ENCODE peak calls at places on chromosomes 6 and 20, in eight cellular contexts. L is left ventricle myocardium superior; R is RPMI8226; Y is stimulated activated naive CD8-positive, alpha-beta T cell treated with anti-CD3 and anti-CD28 coated beads, Interleukin-15, Interleukin-2, amounts not matched to agents 100 U/mL and 50 U/mL, for 24 hours; S is NCI-H460; K is CD4-positive, alpha-beta T cell; H is smooth muscle cell of the brain vasculature; P is islet precursor cell. I is an unnamed sample.

GRCh38 chr6:35218021-35218420 is 4.3 kb downstream of the SCUBE3 start:
- DNase-seq in K (no peak), P (no peak), H (no peak), Y (no peak), S (no peak), R (no peak), L (no peak), I (no peak)

GRCh38 chr6:15577550-15578171 is 85.2 kb downstream of the DTNBP1 start:
- DNase-seq in S (no peak), H (no peak), K (no peak), Y (no peak), L (no peak), P (no peak), R (no peak), I (no peak)

GRCh38 chr6:51199272-51199671 is 380.6 kb downstream of the TFAP2B start:
- DNase-seq in Y (no peak), K (no peak), P (no peak), H (no peak), R (no peak), S (no peak), L (no peak), I (no peak)

GRCh38 chr6:87759491-87760010 is 57.5 kb upstream of the AKIRIN2 start:
- DNase-seq in H (no peak), L (no peak), R (no peak), Y (no peak), P (no peak), S (no peak), K (no peak), I (no peak)

GRCh38 chr20:62571667-62572344 is 70.5 kb upstream of the SLCO4A1 start:
- DNase-seq in R (no peak), S (no peak), P (no peak), Y (no peak), K (no peak), H (no peak), L (no peak), I (no peak)

GRCh38 chr20:11246251-11246775 is 572.5 kb upstream of the JAG1 start:
- DNase-seq in S (no peak), K (no peak), P (no peak), L (no peak), H (no peak), R (no peak), Y (no peak), I (no peak)

GRCh38 chr20:3121271-3121911 is 36.9 kb upstream of the AVP start:
- DNase-seq in H (no peak), Y (no peak), P (no peak), K (peak), R (no peak), L (no peak), S (no peak), I (no peak)

GRCh38 chr6:18327621-18328548 is 59.3 kb upstream of the RNF144B start:
- DNase-seq in H (no peak), S (no peak), K (no peak), L (no peak), R (peak), Y (no peak), P (peak), I (no peak)

GRCh38 chr6:42105714-42106662 is 36.4 kb downstream of the C6orf132 start:
- DNase-seq in H (no peak), K (no peak), R (no peak), P (no peak), Y (no peak), L (no peak), S (no peak), I (no peak)

GRCh38 chr6:17536586-17536985 is 63.5 kb upstream of the FAM8A1 start:
- DNase-seq in K (no peak), Y (peak), P (no peak), H (no peak), L (no peak), S (no peak), R (no peak), I (no peak)

GRCh38 chr20:53654932-53655674 is 61.5 kb upstream of the ZNF217 start:
- DNase-seq in R (peak), S (no peak), P (no peak), H (no peak), Y (no peak), K (no peak), L (no peak), I (no peak)

GRCh38 chr6:35893246-35893645 is 27.7 kb downstream of the SRPK1 start:
- DNase-seq in L (no peak), Y (no peak), S (no peak), R (no peak), K (no peak), H (no peak), P (peak), I (no peak)

GRCh38 chr20:17611540-17612286 is 41.8 kb downstream of the DSTN start:
- DNase-seq in R (peak), H (no peak), S (peak), P (peak), K (no peak), Y (peak), L (no peak), I (no peak)

GRCh38 chr6:35108309-35108885 is 32.7 kb downstream of the TCP11 start:
- DNase-seq in L (no peak), Y (no peak), H (no peak), R (no peak), P (no peak), S (no peak), K (no peak), I (no peak)

GRCh38 chr6:41268478-41268877 is 18.0 kb downstream of the TREM1 start:
- DNase-seq in Y (no peak), H (no peak), S (no peak), R (no peak), K (no peak), P (peak), L (no peak), I (no peak)

GRCh38 chr20:2102585-2103453 is 1.2 kb downstream of the STK35 start:
- DNase-seq in Y (peak), P (peak), S (peak), L (peak), H (peak), R (peak), K (peak), I (peak)

GRCh38 chr6:82248233-82248735 is 740 bp upstream of the IBTK start:
- DNase-seq in P (peak), H (no peak), Y (no peak), L (no peak), K (no peak), S (peak), R (no peak), I (peak)

GRCh38 chr6:48389146-48390043 is 278.4 kb upstream of the PTCHD4 start:
- DNase-seq in P (no peak), Y (no peak), R (no peak), L (no peak), H (no peak), S (no peak), K (no peak), I (no peak)

GRCh38 chr20:62776692-62777527 is 19.4 kb upstream of the MRGBP start:
- DNase-seq in P (no peak), Y (peak), H (no peak), S (peak), L (no peak), K (peak), R (peak), I (no peak)

GRCh38 chr20:7708112-7708511 is 232.1 kb downstream of the HAO1 start:
- DNase-seq in S (no peak), L (no peak), Y (no peak), R (no peak), P (no peak), H (no peak), K (no peak), I (no peak)

GRCh38 chr6:132719736-132720448 is 6.0 kb upstream of the VNN1 start:
- DNase-seq in H (no peak), L (no peak), S (no peak), P (no peak), R (no peak), Y (no peak), K (no peak), I (no peak)

GRCh38 chr6:113412589-113413367 is 444.4 kb upstream of the MARCKS start:
- DNase-seq in R (no peak), L (no peak), K (no peak), P (no peak), Y (no peak), S (no peak), H (no peak), I (no peak)

GRCh38 chr6:158073776-158074175 is 92.1 kb downstream of the SYNJ2 start:
- DNase-seq in P (no peak), R (no peak), S (no peak), Y (no peak), L (no peak), K (no peak), H (no peak), I (no peak)

GRCh38 chr20:22490287-22491187 is 93.8 kb downstream of the FOXA2 start:
- DNase-seq in R (peak), L (no peak), H (no peak), S (no peak), Y (no peak), K (no peak), P (no peak), I (no peak)

GRCh38 chr20:9838035-9838377 is 870 bp downstream of the PAK5 start:
- DNase-seq in Y (no peak), S (no peak), R (no peak), K (no peak), P (no peak), L (no peak), H (no peak), I (no peak)

GRCh38 chr6:69784595-69785377 is 12.0 kb downstream of the LMBRD1 start:
- DNase-seq in H (no peak), K (no peak), R (peak), P (no peak), L (no peak), Y (no peak), S (no peak), I (no peak)

GRCh38 chr20:10636326-10636818 is 37.4 kb downstream of the JAG1 start:
- DNase-seq in K (no peak), R (no peak), P (no peak), Y (no peak), H (no peak), L (no peak), S (no peak), I (no peak)

GRCh38 chr6:65638047-65638831 is 68.8 kb downstream of the EYS start:
- DNase-seq in R (peak), H (no peak), P (peak), Y (no peak), L (no peak), S (peak), K (no peak), I (no peak)

GRCh38 chr6:167350731-167351655 is 26.1 kb downstream of the TTLL2 start:
- DNase-seq in P (peak), R (peak), K (peak), Y (peak), L (peak), H (peak), S (peak), I (no peak)

GRCh38 chr20:22918286-22918983 is 116.7 kb upstream of the SSTR4 start:
- DNase-seq in S (no peak), L (no peak), P (no peak), Y (no peak), K (no peak), R (no peak), H (no peak), I (no peak)

GRCh38 chr20:59723607-59724456 is 119.5 kb downstream of the PHACTR3 start:
- DNase-seq in L (no peak), S (no peak), Y (no peak), P (peak), R (no peak), H (no peak), K (no peak), I (no peak)

GRCh38 chr6:11241793-11242201 is 9.3 kb upstream of the NEDD9 start:
- DNase-seq in K (no peak), H (no peak), S (no peak), P (peak), L (peak), Y (no peak), R (no peak), I (no peak)

GRCh38 chr6:87618531-87618930 is 28.6 kb downstream of the ORC3 start:
- DNase-seq in Y (no peak), P (no peak), L (no peak), K (no peak), S (no peak), R (no peak), H (peak), I (no peak)

GRCh38 chr20:16475225-16475624 is 98.0 kb downstream of the KIF16B start:
- DNase-seq in P (no peak), S (no peak), H (peak), K (no peak), L (no peak), R (no peak), Y (no peak), I (no peak)